ENCODE peak calls at places on chromosomes 1 and 21, in four cellular contexts. One of them, this sample, is unnamed.
A peak's percentile ranks its signal among the peaks of the same experiment; 100 is the strongest.

GRCh38 chr1:60639287-60639686 is 443.1 kb upstream of the NFIA start:
- DNase-seq in LoVo: no peak
- DNase-seq in activated CD4-positive, alpha-beta T cell treated with anti-CD3 and anti-CD28 coated beads, Interleukin-2, amount 50 U/mL, for 1 hour: no peak
- DNase-seq in Calu3: no peak
- DNase-seq in this sample: no peak

GRCh38 chr1:211870156-211870555 is 39.6 kb upstream of the LPGAT1 start:
- DNase-seq in activated CD4-positive, alpha-beta T cell treated with anti-CD3 and anti-CD28 coated beads, Interleukin-2, amount 50 U/mL, for 1 hour: no peak
- DNase-seq in Calu3: no peak
- DNase-seq in LoVo: no peak
- DNase-seq in this sample: peak; percentile 35

GRCh38 chr21:42846221-42846620 is 33.1 kb downstream of the WDR4 start:
- DNase-seq in activated CD4-positive, alpha-beta T cell treated with anti-CD3 and anti-CD28 coated beads, Interleukin-2, amount 50 U/mL, for 1 hour: no peak
- DNase-seq in Calu3: no peak
- DNase-seq in LoVo: no peak
- DNase-seq in this sample: no peak

GRCh38 chr21:46122241-46122671 is 24.3 kb downstream of the COL6A2 start:
- DNase-seq in LoVo: no peak
- DNase-seq in Calu3: no peak
- DNase-seq in activated CD4-positive, alpha-beta T cell treated with anti-CD3 and anti-CD28 coated beads, Interleukin-2, amount 50 U/mL, for 1 hour: no peak
- DNase-seq in this sample: peak; percentile 77

GRCh38 chr1:51936531-51936930 is 54.0 kb downstream of the RAB3B start:
- DNase-seq in Calu3: no peak
- DNase-seq in LoVo: no peak
- DNase-seq in activated CD4-positive, alpha-beta T cell treated with anti-CD3 and anti-CD28 coated beads, Interleukin-2, amount 50 U/mL, for 1 hour: no peak
- DNase-seq in this sample: peak; percentile 86

GRCh38 chr1:229094476-229095311 is 176.2 kb upstream of the RAB4A start:
- DNase-seq in activated CD4-positive, alpha-beta T cell treated with anti-CD3 and anti-CD28 coated beads, Interleukin-2, amount 50 U/mL, for 1 hour: no peak
- DNase-seq in Calu3: no peak
- DNase-seq in LoVo: no peak
- DNase-seq in this sample: no peak

GRCh38 chr1:30706528-30706927 is 16.9 kb downstream of the MATN1 start:
- DNase-seq in activated CD4-positive, alpha-beta T cell treated with anti-CD3 and anti-CD28 coated beads, Interleukin-2, amount 50 U/mL, for 1 hour: no peak
- DNase-seq in Calu3: no peak
- DNase-seq in LoVo: no peak
- DNase-seq in this sample: peak; percentile 46

GRCh38 chr1:65804584-65804983 is 11.9 kb downstream of the PDE4B start:
- DNase-seq in Calu3: no peak
- DNase-seq in activated CD4-positive, alpha-beta T cell treated with anti-CD3 and anti-CD28 coated beads, Interleukin-2, amount 50 U/mL, for 1 hour: no peak
- DNase-seq in LoVo: no peak
- DNase-seq in this sample: no peak

GRCh38 chr1:215888159-215888558 is 321.1 kb downstream of the KCTD3 start:
- DNase-seq in Calu3: no peak
- DNase-seq in LoVo: no peak
- DNase-seq in activated CD4-positive, alpha-beta T cell treated with anti-CD3 and anti-CD28 coated beads, Interleukin-2, amount 50 U/mL, for 1 hour: no peak
- DNase-seq in this sample: no peak

GRCh38 chr1:246748867-246749266 is 24.7 kb downstream of the SCCPDH start:
- DNase-seq in activated CD4-positive, alpha-beta T cell treated with anti-CD3 and anti-CD28 coated beads, Interleukin-2, amount 50 U/mL, for 1 hour: no peak
- DNase-seq in LoVo: no peak
- DNase-seq in Calu3: no peak
- DNase-seq in this sample: peak; percentile 49

GRCh38 chr1:9410737-9411297 is 118.1 kb downstream of the SPSB1 start:
- DNase-seq in LoVo: no peak
- DNase-seq in activated CD4-positive, alpha-beta T cell treated with anti-CD3 and anti-CD28 coated beads, Interleukin-2, amount 50 U/mL, for 1 hour: no peak
- DNase-seq in Calu3: no peak
- DNase-seq in this sample: peak; percentile 42